ENCODE peak calls at places on chromosomes 16 and 17, in four cellular contexts. E, B, P and N are unnamed samples. For H3K36me3, the result is how much of the 10 kb centered on the place peaks cover.

GRCh38 chr17:65047939-65048338 is 8.6 kb downstream of the GNA13 start:
- DNase-seq in E (no peak), B (no peak), P (no peak), N (no peak)

GRCh38 chr17:8250101-8250500 is 1.0 kb downstream of the PFAS start:
- DNase-seq in E (no peak), B (no peak), P (no peak), N (no peak)

GRCh38 chr16:11194913-11195312 is 61.1 kb downstream of the SOCS1 start:
- DNase-seq in E (no peak), B (no peak), P (no peak), N (no peak)

GRCh38 chr16:73093146-73094144 is 45.5 kb upstream of the ZFHX3 start:
- DNase-seq in E (no peak), B (no peak), P (no peak), N (peak)

GRCh38 chr16:751152-752007 is 9.2 kb upstream of the MSLN start:
- DNase-seq in E (no peak), B (no peak), P (no peak), N (no peak)

GRCh38 chr16:84423416-84423837 is 55.1 kb downstream of the ATP2C2 start:
- DNase-seq in E (peak), B (peak), P (no peak), N (peak)

GRCh38 chr17:3667366-3668278 is 756 bp downstream of the TAX1BP3 start:
- DNase-seq in E (peak), B (peak), P (no peak), N (peak)

GRCh38 chr17:19343256-19343630 is 19.3 kb downstream of the B9D1 start:
- DNase-seq in E (peak), B (no peak), P (no peak), N (no peak)

GRCh38 chr17:28875856-28876564 is 21.2 kb downstream of the ERAL1 start:
- DNase-seq in E (no peak), B (no peak), P (no peak), N (no peak)

GRCh38 chr17:31511176-31511540 is 119.7 kb downstream of the RAB11FIP4 start:
- DNase-seq in E (no peak), B (no peak), P (no peak), N (no peak)

GRCh38 chr16:17465460-17465859 is 5.3 kb downstream of the XYLT1 start:
- DNase-seq in E (no peak), B (no peak), P (no peak), N (no peak)

GRCh38 chr16:19567560-19567959 is 12.1 kb downstream of the VPS35L start:
- DNase-seq in E (no peak), B (no peak), P (no peak), N (no peak)

GRCh38 chr17:40301315-40301714 is 7.7 kb upstream of the RARA start:
- DNase-seq in E (no peak), B (no peak), P (no peak), N (no peak)

GRCh38 chr16:50066482-50067289 is 916 bp downstream of the HEATR3 start:
- DNase-seq in E (no peak), B (no peak), P (no peak), N (no peak)

GRCh38 chr16:77788196-77789084 is at the start of gene VAT1L:
- DNase-seq in E (peak), B (no peak), P (peak), N (peak)

GRCh38 chr17:35011671-35012216 is 31.4 kb downstream of the LIG3 start:
- DNase-seq in E (no peak), B (no peak), P (no peak), N (no peak)

GRCh38 chr16:69741951-69742904 is 12.5 kb downstream of the NOB1 start:
- DNase-seq in E (no peak), B (no peak), P (no peak), N (peak)

GRCh38 chr17:36926226-36926625 is 11.0 kb upstream of the LHX1 start:
- DNase-seq in E (no peak), B (no peak), P (no peak), N (no peak)

GRCh38 chr17:15467592-15467991 is at the start of gene CDRT4:
- DNase-seq in E (no peak), B (no peak), P (no peak), N (no peak)

GRCh38 chr16:50208460-50208931 is 55.4 kb downstream of the TENT4B start:
- DNase-seq in E (no peak), B (no peak), P (no peak), N (no peak)

GRCh38 chr17:50211249-50212120 is 10.1 kb upstream of the COL1A1 start:
- DNase-seq in E (no peak), B (no peak), P (no peak), N (peak)

GRCh38 chr17:50212121-50212843 is 10.9 kb upstream of the COL1A1 start:
- DNase-seq in E (no peak), B (peak), P (no peak), N (no peak)

GRCh38 chr17:50209133-50209471 is 7.7 kb upstream of the COL1A1 start:
- DNase-seq in E (no peak), B (no peak), P (no peak), N (no peak)

GRCh38 chr17:50209472-50210248 is 8.2 kb upstream of the COL1A1 start:
- DNase-seq in E (peak), B (peak), P (no peak), N (peak)

GRCh38 chr17:50210249-50211225 is 9.1 kb upstream of the COL1A1 start:
- DNase-seq in E (peak), B (peak), P (peak), N (peak)
- H3K4me3 ChIP-seq in E (no peak), B (no peak), P (no peak), N (no peak)

DNA sequence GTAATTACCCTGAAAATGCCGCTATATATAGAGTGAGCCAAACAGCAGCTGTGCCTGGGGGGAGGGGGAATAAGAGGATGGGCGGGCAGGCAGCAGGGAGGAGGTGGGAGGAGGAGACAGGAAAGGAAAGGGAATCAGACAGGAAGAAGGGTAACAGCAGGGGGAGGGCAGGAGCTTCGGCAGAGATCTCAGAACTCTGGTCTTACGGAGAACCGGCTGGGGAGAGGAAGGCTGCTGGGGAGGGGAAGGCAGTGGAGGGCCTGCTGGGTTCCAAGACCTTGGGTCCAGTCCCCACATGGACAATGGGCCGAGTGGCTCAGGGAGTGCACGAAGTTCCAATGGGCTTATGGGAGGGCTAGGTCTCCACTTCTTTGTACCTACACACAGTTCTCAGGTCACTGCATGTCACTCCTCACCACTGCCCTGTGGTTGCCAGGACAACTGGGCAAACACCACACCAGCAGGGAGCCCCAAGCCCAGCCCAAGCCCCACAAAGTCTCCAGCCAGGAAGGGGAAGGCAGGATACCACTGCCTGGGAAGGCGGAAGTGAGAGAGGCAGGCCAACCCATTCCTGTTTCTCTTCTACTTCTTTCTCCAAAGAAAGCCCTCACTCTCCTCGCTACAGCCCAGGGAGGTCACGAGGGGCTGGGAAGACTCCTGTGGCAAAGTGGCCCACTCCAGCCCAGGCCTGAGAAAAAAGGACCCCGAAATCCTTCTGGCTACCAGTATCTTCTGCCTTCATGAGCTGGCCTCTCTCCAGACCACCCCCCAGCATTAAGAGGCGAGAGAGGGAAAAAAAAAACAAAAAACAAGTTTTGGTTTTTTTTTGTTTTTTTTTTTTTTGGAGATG is 25.3 kb downstream of the G6PC3 start:
- DNase-seq in E (peak), B (peak), P (peak), N (peak)
- TF ChIP-seq CTCF in E (peak), B (peak), P (no peak), N (peak)

GRCh38 chr16:67872131-67872630 is 671 bp upstream of the EDC4 start:
- DNase-seq in E (no peak), B (no peak), P (no peak), N (no peak)
- H3K36me3 ChIP-seq in E (under half), B (half or more), P (under half), N (under half)

GRCh38 chr16:4270091-4270490 is 2.7 kb downstream of the TFAP4 start:
- DNase-seq in E (no peak), B (no peak), P (no peak), N (no peak)

GRCh38 chr16:4273858-4274291 is 1.1 kb upstream of the TFAP4 start:
- DNase-seq in E (peak), B (no peak), P (no peak), N (peak)

GRCh38 chr16:4271176-4272113 is 1.4 kb downstream of the TFAP4 start:
- DNase-seq in E (peak), B (peak), P (no peak), N (peak)

GRCh38 chr16:4272114-4272954 is 489 bp downstream of the TFAP4 start:
- DNase-seq in E (no peak), B (peak), P (no peak), N (peak)

GRCh38 chr16:4270595-4270994 is 2.2 kb downstream of the TFAP4 start:
- DNase-seq in E (no peak), B (no peak), P (no peak), N (no peak)
- H3K4me3 ChIP-seq in E (peak), B (peak), P (peak), N (peak)

DNA sequence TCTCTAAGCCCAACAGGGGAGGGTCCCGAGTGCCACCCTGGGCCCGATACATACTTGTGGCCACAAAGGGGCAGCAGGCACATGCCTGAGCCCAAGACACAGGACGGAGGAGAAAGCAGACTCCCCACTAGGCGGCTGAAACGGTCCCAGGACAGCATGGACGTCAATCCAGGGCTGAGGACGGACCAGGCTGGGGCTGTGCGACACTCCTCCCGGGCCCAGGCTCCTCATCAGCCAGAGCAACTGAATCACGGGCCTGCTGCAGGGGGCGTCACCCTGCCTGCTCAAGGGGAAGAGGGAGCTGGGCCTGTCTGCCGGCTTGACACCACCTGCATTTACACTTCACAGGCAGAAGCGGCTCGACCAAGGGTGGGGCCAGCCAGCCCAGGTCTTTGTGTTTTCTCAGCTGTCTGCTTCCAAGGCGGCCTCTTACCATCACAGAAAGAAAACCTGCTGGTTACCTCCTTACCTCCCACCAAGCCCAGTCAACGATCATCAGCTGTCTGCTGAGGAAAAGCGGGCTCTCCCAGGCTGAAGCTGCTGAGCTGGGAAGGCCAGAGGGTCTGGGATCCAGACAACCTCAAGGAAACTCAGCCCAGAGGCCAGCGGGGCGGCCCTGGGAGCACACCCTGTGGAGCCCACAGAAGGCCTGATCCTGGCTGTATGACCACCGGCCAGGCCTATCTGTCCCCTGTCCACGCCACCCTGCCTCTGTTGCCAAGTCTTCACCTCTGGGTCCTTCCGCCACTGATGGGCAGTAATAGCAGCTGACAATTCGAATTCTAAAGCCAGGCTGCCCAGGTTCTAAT is 26.4 kb downstream of the KIFC3 start:
- DNase-seq in E (peak), B (no peak), P (peak), N (peak)
- TF ChIP-seq CTCF in E (peak), B (peak), P (peak), N (peak)

GRCh38 chr16:68073902-68074760 is 11.0 kb upstream of the NFATC3 start:
- DNase-seq in E (no peak), B (no peak), P (no peak), N (no peak)
- H3K36me3 ChIP-seq in E (under half), B (half or more), P (under half), N (under half)

GRCh38 chr16:67459858-67460144 is 21.2 kb downstream of the ATP6V0D1 start:
- DNase-seq in E (no peak), B (no peak), P (no peak), N (no peak)

GRCh38 chr16:67460168-67460567 is 20.8 kb downstream of the ATP6V0D1 start:
- DNase-seq in E (no peak), B (peak), P (no peak), N (no peak)

GRCh38 chr16:67457611-67458010 is 23.3 kb downstream of the ATP6V0D1 start:
- DNase-seq in E (no peak), B (no peak), P (no peak), N (no peak)

GRCh38 chr16:67458121-67458641 is 22.8 kb downstream of the ATP6V0D1 start:
- DNase-seq in E (no peak), B (no peak), P (no peak), N (no peak)

GRCh38 chr16:67459066-67459857 is 21.7 kb downstream of the ATP6V0D1 start:
- DNase-seq in E (no peak), B (no peak), P (no peak), N (peak)
- H3K4me3 ChIP-seq in E (no peak), B (no peak), P (no peak), N (no peak)

DNA sequence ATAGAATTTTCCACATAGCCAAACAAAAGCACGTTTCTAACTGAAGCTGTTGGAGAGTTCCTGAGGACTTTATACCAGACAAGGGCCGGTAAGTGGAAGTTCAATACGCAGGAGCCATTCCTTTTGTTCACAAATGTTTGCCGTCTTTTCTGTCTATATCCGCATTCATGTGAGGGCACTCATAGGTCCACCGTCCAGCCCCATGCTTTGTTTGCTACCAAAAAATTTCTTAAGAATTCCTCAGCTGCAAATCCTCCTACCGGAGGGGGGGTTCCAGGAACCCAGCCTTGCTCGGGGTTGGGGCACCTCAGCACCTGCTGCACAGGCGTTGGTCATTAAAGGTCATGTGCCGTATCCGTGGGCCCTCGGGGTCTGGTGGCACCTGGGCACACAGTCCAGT is 276.8 kb downstream of the SEC14L1 start:
- DNase-seq in E (peak), B (no peak), P (no peak), N (no peak)
- TF ChIP-seq CTCF in E (no peak), B (no peak), P (no peak), N (no peak)